ENCODE peak calls at places on chromosomes 3 and 15, in ten cellular contexts. A is omental fat pad; Z is lung microvascular endothelial cell; J is psoas muscle; S is amniotic epithelial cell; Y is HT-29; M is B cell; E is naive thymus-derived CD8-positive, alpha-beta T cell; G is lower lobe of right lung; C is T-cell. O is an unnamed sample.

GRCh38 chr3:4508048-4508981 is 15.2 kb downstream of the ITPR1 start:
- DNase-seq in A (no peak), Z (no peak), J (no peak), S (peak), Y (no peak), M (no peak), E (no peak), G (no peak), C (no peak), O (no peak)

GRCh38 chr3:175646865-175647264 is 787.7 kb downstream of the NAALADL2 start:
- DNase-seq in A (no peak), Z (no peak), J (no peak), S (no peak), Y (no peak), M (no peak), E (no peak), G (no peak), C (no peak), O (no peak)

GRCh38 chr3:45367451-45367850 is 20.9 kb upstream of the LARS2 start:
- DNase-seq in A (no peak), Z (no peak), J (no peak), S (peak), Y (peak), M (no peak), E (no peak), G (no peak), C (no peak), O (no peak)

GRCh38 chr3:18556001-18556408 is 130.9 kb upstream of the SATB1 start:
- DNase-seq in A (no peak), Z (no peak), J (no peak), S (no peak), Y (no peak), M (no peak), E (no peak), G (no peak), C (no peak), O (no peak)

GRCh38 chr15:66298803-66299251 is 5.5 kb downstream of the DIS3L start:
- DNase-seq in A (no peak), Z (no peak), J (no peak), S (no peak), Y (no peak), M (no peak), E (no peak), G (no peak), C (no peak), O (no peak)

GRCh38 chr15:49137861-49138260 is 17.5 kb downstream of the COPS2 start:
- DNase-seq in A (no peak), Z (peak), J (no peak), S (peak), Y (no peak), M (no peak), E (no peak), G (no peak), C (no peak), O (no peak)

GRCh38 chr3:59189561-59190338 is 139.9 kb upstream of the CFAP20DC start:
- DNase-seq in A (no peak), Z (no peak), J (no peak), S (peak), Y (peak), M (no peak), E (peak), G (no peak), C (no peak), O (no peak)

GRCh38 chr3:126524429-126524988 is 554 bp downstream of the CHST13 start:
- DNase-seq in A (no peak), Z (no peak), J (peak), S (no peak), Y (no peak), M (no peak), E (peak), G (peak), C (no peak), O (peak)

GRCh38 chr15:49824700-49825099 is 203.9 kb downstream of the DTWD1 start:
- DNase-seq in A (no peak), Z (no peak), J (no peak), S (no peak), Y (no peak), M (no peak), E (no peak), G (no peak), C (no peak), O (no peak)

GRCh38 chr15:31317033-31317979 is 9.3 kb upstream of the KLF13 start:
- DNase-seq in A (no peak), Z (no peak), J (no peak), S (no peak), Y (no peak), M (no peak), E (peak), G (no peak), C (no peak), O (no peak)

GRCh38 chr3:188149587-188149986 is 4.4 kb upstream of the LPP start:
- DNase-seq in A (no peak), Z (no peak), J (no peak), S (no peak), Y (no peak), M (no peak), E (no peak), G (no peak), C (no peak), O (no peak)

GRCh38 chr3:115021061-115021460 is 126.0 kb downstream of the ZBTB20 start:
- DNase-seq in A (no peak), Z (no peak), J (no peak), S (no peak), Y (no peak), M (no peak), E (no peak), G (no peak), C (no peak), O (no peak)

GRCh38 chr3:96700322-96701315 is 113.8 kb upstream of the EPHA6 start:
- DNase-seq in A (no peak), Z (no peak), J (no peak), S (peak), Y (no peak), M (no peak), E (no peak), G (no peak), C (no peak), O (no peak)

GRCh38 chr3:175605851-175606250 is 746.7 kb downstream of the NAALADL2 start:
- DNase-seq in A (no peak), Z (no peak), J (no peak), S (no peak), Y (no peak), M (no peak), E (no peak), G (no peak), C (no peak), O (no peak)

GRCh38 chr3:148641712-148642111 is 56.0 kb upstream of the AGTR1 start:
- DNase-seq in A (no peak), Z (no peak), J (no peak), S (no peak), Y (no peak), M (no peak), E (no peak), G (no peak), C (no peak), O (no peak)

GRCh38 chr3:6680119-6680806 is 180.7 kb upstream of the GRM7 start:
- DNase-seq in A (no peak), Z (no peak), J (no peak), S (no peak), Y (no peak), M (no peak), E (no peak), G (no peak), C (no peak), O (no peak)

GRCh38 chr3:10352146-10352911 is 31.4 kb upstream of the SEC13 start:
- DNase-seq in A (no peak), Z (peak), J (peak), S (peak), Y (no peak), M (no peak), E (no peak), G (peak), C (no peak), O (no peak)

GRCh38 chr3:134392336-134392983 is 18.2 kb upstream of the AMOTL2 start:
- DNase-seq in A (no peak), Z (no peak), J (no peak), S (peak), Y (no peak), M (no peak), E (no peak), G (no peak), C (no peak), O (no peak)

GRCh38 chr3:58353722-58354553 is 21.2 kb downstream of the PXK start:
- DNase-seq in A (no peak), Z (no peak), J (no peak), S (peak), Y (no peak), M (no peak), E (no peak), G (no peak), C (peak), O (no peak)

GRCh38 chr15:67100808-67101581 is 35.6 kb downstream of the SMAD3 start:
- DNase-seq in A (no peak), Z (no peak), J (no peak), S (no peak), Y (no peak), M (peak), E (no peak), G (no peak), C (no peak), O (no peak)

GRCh38 chr15:52217186-52217585 is 26.0 kb upstream of the GNB5 start:
- DNase-seq in A (no peak), Z (no peak), J (peak), S (no peak), Y (peak), M (no peak), E (no peak), G (no peak), C (no peak), O (peak)

GRCh38 chr3:155745795-155746550 is 1.1 kb upstream of the PLCH1 start:
- DNase-seq in A (no peak), Z (peak), J (no peak), S (no peak), Y (peak), M (peak), E (no peak), G (peak), C (no peak), O (peak)

GRCh38 chr15:44836094-44836493 is 99.8 kb downstream of the TRIM69 start:
- DNase-seq in A (no peak), Z (no peak), J (no peak), S (peak), Y (peak), M (no peak), E (no peak), G (no peak), C (no peak), O (no peak)

GRCh38 chr3:49476563-49476962 is 6.5 kb downstream of the DAG1 start:
- DNase-seq in A (no peak), Z (peak), J (no peak), S (peak), Y (no peak), M (no peak), E (no peak), G (no peak), C (no peak), O (no peak)

GRCh38 chr15:72406936-72407335 is 8.8 kb downstream of the TMEM202 start:
- DNase-seq in A (no peak), Z (no peak), J (no peak), S (no peak), Y (no peak), M (no peak), E (no peak), G (no peak), C (no peak), O (no peak)

O was measured in HAP-1.